ENCODE peak calls at places on chromosomes 3 and 15, in six cellular contexts. D is H1, R is upper lobe of left lung, X is SK-N-SH, K is sigmoid colon, A is GM12878. U is an unnamed sample.

GRCh38 chr3:182913889-182914288 is 66.4 kb downstream of the DCUN1D1 start:
- DNase-seq in K (no peak), A (peak; percentile 63), X (no peak), D (no peak), R (no peak), U (no peak)

GRCh38 chr3:13705051-13705450 is 156.1 kb downstream of the FBLN2 start:
- DNase-seq in R (no peak), X (no peak), K (peak; percentile 21), A (no peak), D (peak; percentile 30), U (peak; percentile 21)

GRCh38 chr15:58498821-58499580 is 67.2 kb downstream of the LIPC start:
- DNase-seq in X (no peak), D (no peak), A (no peak), R (no peak), K (no peak), U (peak; percentile 76)

GRCh38 chr15:84911879-84912660 is 27.6 kb downstream of the SLC28A1 start:
- DNase-seq in X (no peak), R (no peak), K (peak; percentile 97), A (no peak), D (no peak), U (peak; percentile 92)

GRCh38 chr3:122857019-122857418 is 62.1 kb downstream of the SLC49A4 start:
- DNase-seq in D (no peak), K (no peak), R (no peak), A (no peak), X (no peak), U (no peak)

GRCh38 chr3:38131621-38132369 is 5.1 kb downstream of the ACAA1 start:
- DNase-seq in A (no peak), X (peak; percentile 60), K (no peak), R (no peak), D (peak; percentile 88), U (peak; percentile 11)

GRCh38 chr3:100992086-100993033 is 861 bp downstream of the ABI3BP start:
- DNase-seq in A (no peak), R (no peak), D (no peak), X (no peak), K (no peak), U (no peak)

GRCh38 chr3:49813497-49814174 is at the start of gene UBA7:
- DNase-seq in R (peak; percentile 55), X (no peak), K (peak; percentile 84), A (no peak), D (no peak), U (no peak)

GRCh38 chr3:45795882-45796765 is at the start of gene SLC6A20:
- DNase-seq in A (no peak), R (peak; percentile 86), X (peak; percentile 76), D (peak; percentile 67), K (no peak), U (no peak)

GRCh38 chr3:138594150-138594934 is at the start of gene CEP70:
- DNase-seq in K (peak; percentile 98), R (peak; percentile 97), A (peak; percentile 78), X (peak; percentile 95), D (peak; percentile 96), U (peak; percentile 96)

GRCh38 chr3:157104928-157105652 is 54.9 kb downstream of the CCNL1 start:
- DNase-seq in D (peak; percentile 69), X (no peak), A (no peak), K (no peak), R (no peak), U (no peak)

GRCh38 chr3:44555753-44556152 is 760 bp downstream of the ZKSCAN7 start:
- DNase-seq in A (no peak), D (no peak), K (no peak), X (peak; percentile 51), R (no peak), U (no peak)

GRCh38 chr15:40955930-40956542 is 2.8 kb downstream of the CHAC1 start:
- DNase-seq in K (no peak), A (no peak), D (no peak), X (no peak), R (no peak), U (no peak)

GRCh38 chr3:194936659-194937058 is 251.0 kb downstream of the FAM43A start:
- DNase-seq in R (no peak), K (no peak), X (no peak), A (no peak), D (peak; percentile 7), U (no peak)

GRCh38 chr3:195154111-195154791 is 116.7 kb downstream of the XXYLT1 start:
- DNase-seq in D (no peak), K (no peak), R (no peak), A (no peak), X (no peak), U (no peak)

GRCh38 chr3:187979543-187979942 is 174.4 kb upstream of the LPP start:
- DNase-seq in K (no peak), X (no peak), R (no peak), D (no peak), A (no peak), U (no peak)

GRCh38 chr3:188686319-188686718 is 485.5 kb upstream of the TPRG1 start:
- DNase-seq in X (no peak), A (no peak), D (no peak), R (no peak), K (no peak), U (no peak)

GRCh38 chr15:57686657-57687056 is 19.9 kb upstream of the POLR2M start:
- DNase-seq in K (no peak), X (no peak), A (no peak), D (no peak), R (no peak), U (no peak)

GRCh38 chr3:149971403-149972075 is 844 bp upstream of the PFN2 start:
- DNase-seq in K (peak; percentile 75), X (no peak), D (peak; percentile 85), R (peak; percentile 92), A (no peak), U (peak; percentile 81)

GRCh38 chr3:114550155-114550554 is 256.3 kb downstream of the TIGIT start:
- DNase-seq in R (no peak), D (no peak), A (no peak), K (no peak), X (no peak), U (no peak)

DNA sequence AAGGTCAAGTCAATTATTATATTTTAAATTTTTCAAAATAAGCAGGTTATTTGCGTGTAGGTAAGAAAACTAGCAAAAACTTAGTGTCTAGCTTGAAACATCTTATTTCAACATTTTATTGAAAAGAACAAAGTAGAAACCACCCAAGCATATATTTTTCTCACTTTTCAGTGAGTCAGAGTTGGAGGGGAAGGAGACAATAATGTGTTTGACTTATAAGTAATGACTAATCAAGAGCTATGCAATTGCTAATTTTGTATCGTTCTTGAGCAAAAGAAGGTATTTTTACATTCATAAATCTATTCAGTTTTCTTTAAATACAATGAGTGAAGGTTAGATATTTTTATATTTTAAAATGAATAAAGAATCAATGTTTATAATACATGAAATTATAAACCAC is 54.4 kb upstream of the P2RY1 start:
- DNase-seq in D (no peak), A (no peak), K (no peak), R (no peak), X (no peak), U (no peak)
- TF ChIP-seq EP300 in D (no peak), A (no peak), K (no peak), R (no peak), X (no peak), U (no peak)

DNA sequence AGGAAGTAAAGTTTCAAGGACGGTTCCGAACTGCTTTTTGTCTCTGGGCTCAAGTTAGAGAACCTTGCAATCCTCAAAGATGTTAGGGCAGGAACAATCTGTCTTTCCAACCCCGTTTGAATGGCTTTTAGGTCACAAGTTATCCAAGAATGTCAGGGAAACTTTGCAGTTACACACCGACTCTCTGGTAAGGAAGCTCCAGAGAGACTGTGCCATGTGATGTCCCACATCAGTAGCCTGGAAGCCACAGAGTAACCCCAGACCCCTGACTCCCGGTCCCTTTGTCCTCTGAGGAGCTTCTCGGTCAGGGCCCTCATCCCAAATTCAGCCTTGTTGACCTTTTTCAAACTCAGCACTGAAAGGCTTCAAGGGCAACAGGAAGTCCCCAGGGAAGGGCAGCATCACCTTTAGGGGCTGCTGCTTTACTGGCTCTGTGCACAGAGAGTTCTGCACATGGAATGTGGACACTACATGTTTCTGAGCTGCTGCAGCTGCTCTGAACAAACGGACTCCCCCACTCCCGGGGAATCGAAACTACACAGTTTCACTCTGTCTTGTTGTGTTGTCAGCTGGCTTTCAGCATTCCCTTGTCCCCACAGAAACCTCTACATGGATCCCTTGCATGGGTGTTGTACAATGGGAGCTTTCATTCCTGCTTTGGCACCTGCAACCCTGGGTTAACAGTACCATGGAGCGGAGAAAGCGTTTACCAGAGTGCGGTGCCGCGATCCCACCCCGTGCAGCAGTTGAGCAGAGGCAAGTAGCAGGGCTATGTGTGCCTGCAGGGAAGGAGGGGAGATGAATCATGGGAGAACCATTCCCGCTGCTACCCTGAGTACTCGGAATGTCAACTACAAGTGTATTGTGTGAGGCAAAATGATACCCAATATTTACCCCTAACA is 408.2 kb upstream of the THBS1 start:
- DNase-seq in K (peak; percentile 77), X (no peak), A (no peak), R (peak; percentile 30), D (peak; percentile 49), U (no peak)
- TF ChIP-seq POLR2AphosphoS5 in K (no peak), X (no peak), A (no peak), R (peak; percentile 66), D (no peak), U (no peak)

GRCh38 chr3:72487078-72487765 is 361.0 kb downstream of the SHQ1 start:
- DNase-seq in K (peak; percentile 79), D (no peak), R (peak; percentile 85), X (no peak), A (no peak), U (peak; percentile 90)
- TF ChIP-seq EP300 in K (no peak), D (no peak), R (no peak), X (no peak), A (no peak), U (no peak)

DNA sequence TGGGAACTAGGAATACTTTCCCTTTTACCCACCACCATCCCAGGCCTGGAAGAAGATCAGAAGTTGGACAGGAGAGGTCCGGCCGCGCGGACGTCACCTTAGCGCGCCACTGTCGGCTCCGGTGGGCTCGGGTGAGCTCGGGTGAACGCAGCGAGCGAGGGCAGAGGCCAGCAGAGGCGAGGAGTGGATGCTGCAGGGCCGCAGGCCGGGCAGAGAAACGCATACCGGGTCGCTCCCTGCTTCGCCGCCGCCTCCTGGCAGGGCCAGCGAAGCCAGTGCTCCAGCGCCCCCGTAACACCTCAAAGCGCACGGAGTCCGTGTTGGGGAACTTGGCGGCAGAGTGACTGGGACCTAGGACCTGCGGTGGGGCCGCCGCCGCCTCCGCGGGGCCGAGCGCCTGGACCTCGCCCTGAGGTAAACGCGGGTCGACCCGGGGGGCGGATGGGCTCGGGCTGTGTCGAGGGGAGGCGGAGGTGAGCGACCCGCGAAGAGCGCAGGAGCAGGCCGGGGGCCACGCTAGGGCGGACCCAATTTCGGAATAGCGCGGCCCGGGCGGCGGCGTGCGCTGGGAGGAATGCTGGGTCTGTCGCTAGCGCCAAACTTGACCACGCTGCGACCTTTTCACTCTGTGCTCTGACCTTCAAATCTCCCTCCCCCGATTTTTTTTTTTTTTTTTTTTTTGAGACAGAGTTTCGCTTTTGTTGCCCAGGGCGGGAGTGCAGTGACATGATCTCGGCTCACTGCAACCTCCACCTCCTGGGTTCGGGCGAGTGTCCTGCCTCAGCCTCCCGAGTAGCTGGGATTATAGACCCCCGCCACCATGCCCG is 1.6 kb downstream of the CYP11A1 start:
- DNase-seq in R (peak; percentile 91), D (peak; percentile 83), K (peak; percentile 81), A (no peak), X (no peak), U (no peak)
- TF ChIP-seq POLR2AphosphoS5 in R (no peak), D (peak; percentile 68), K (no peak), A (no peak), X (no peak), U (no peak)

GRCh38 chr15:51060058-51060598 is 34.6 kb downstream of the TNFAIP8L3 start:
- DNase-seq in X (no peak), A (no peak), K (no peak), D (no peak), R (no peak), U (no peak)
- TF ChIP-seq EP300 in X (no peak), A (no peak), K (no peak), D (no peak), R (no peak), U (no peak)